ENCODE peak calls at places on chromosomes 3 and 15, in five cellular contexts. H, Y, V, W and L are unnamed samples.

GRCh38 chr3:161489390-161489789 is 7.2 kb upstream of the OTOL1 start:
- DNase-seq in V (no peak), H (no peak), W (no peak), Y (no peak), L (no peak)

GRCh38 chr15:68818671-68819450 is 1.8 kb downstream of the ANP32A start:
- DNase-seq in V (no peak), Y (peak), W (peak), H (peak), L (peak)

GRCh38 chr15:98904466-98905048 is 103.0 kb downstream of the PGPEP1L start:
- DNase-seq in V (no peak), W (no peak), Y (no peak), H (peak), L (no peak)

GRCh38 chr3:17041009-17041408 is 156.3 kb downstream of the PLCL2 start:
- DNase-seq in V (no peak), H (no peak), W (no peak), Y (no peak), L (no peak)

GRCh38 chr15:36208868-36209582 is 370.4 kb upstream of the CDIN1 start:
- DNase-seq in Y (no peak), W (no peak), V (no peak), H (no peak), L (no peak)

GRCh38 chr3:2896281-2896967 is 213.8 kb downstream of the IL5RA start:
- DNase-seq in V (no peak), W (no peak), H (no peak), Y (no peak), L (no peak)

GRCh38 chr3:173552526-173552925 is 155.0 kb downstream of the NLGN1 start:
- DNase-seq in W (no peak), V (no peak), H (no peak), Y (no peak), L (no peak)

GRCh38 chr15:98889930-98890695 is 117.5 kb downstream of the PGPEP1L start:
- DNase-seq in V (no peak), Y (no peak), H (no peak), W (no peak), L (no peak)

GRCh38 chr3:173045770-173046382 is 95.2 kb downstream of the SPATA16 start:
- DNase-seq in V (no peak), W (no peak), H (no peak), Y (no peak), L (no peak)

GRCh38 chr15:43463542-43463941 is 29.4 kb downstream of the TP53BP1 start:
- DNase-seq in H (no peak), Y (no peak), V (no peak), W (no peak), L (no peak)

GRCh38 chr15:88535100-88535499 is 11.4 kb downstream of the DET1 start:
- DNase-seq in W (no peak), Y (no peak), V (no peak), H (no peak), L (no peak)

GRCh38 chr3:190533511-190534282 is 19.8 kb downstream of the IL1RAP start:
- DNase-seq in Y (peak), H (peak), V (no peak), W (no peak), L (no peak)

GRCh38 chr3:151101270-151101954 is 15.9 kb downstream of the MED12L start:
- DNase-seq in Y (no peak), V (no peak), W (no peak), H (no peak), L (no peak)

GRCh38 chr3:154334973-154335420 is 10.7 kb upstream of the DHX36 start:
- DNase-seq in W (no peak), V (no peak), H (peak), Y (no peak), L (no peak)

GRCh38 chr3:123371859-123372767 is 76.8 kb downstream of the ADCY5 start:
- DNase-seq in W (no peak), Y (no peak), H (no peak), V (no peak), L (no peak)

GRCh38 chr3:48564022-48564421 is 441 bp upstream of the UCN2 start:
- DNase-seq in V (peak), W (no peak), H (no peak), Y (no peak), L (peak)

GRCh38 chr3:12679468-12679867 is 15.6 kb upstream of the RAF1 start:
- DNase-seq in V (no peak), Y (no peak), W (no peak), H (no peak), L (no peak)

GRCh38 chr3:136955813-136956212 is 2.0 kb upstream of the IL20RB start:
- DNase-seq in V (no peak), Y (no peak), W (no peak), H (peak), L (no peak)

GRCh38 chr15:55638764-55639163 is 50.6 kb upstream of the PYGO1 start:
- DNase-seq in Y (no peak), W (no peak), V (no peak), H (no peak), L (no peak)

GRCh38 chr3:152100491-152101086 is 168.1 kb upstream of the MBNL1 start:
- DNase-seq in W (no peak), V (no peak), H (peak), Y (no peak), L (no peak)

GRCh38 chr15:100209204-100209603 is 132.6 kb downstream of the ADAMTS17 start:
- DNase-seq in W (no peak), H (no peak), V (no peak), Y (no peak), L (no peak)

GRCh38 chr3:80307844-80308243 is 540.0 kb upstream of the ROBO1 start:
- DNase-seq in H (no peak), W (no peak), Y (no peak), V (no peak), L (no peak)

GRCh38 chr15:88232771-88233170 is 23.8 kb downstream of the NTRK3 start:
- DNase-seq in W (no peak), V (no peak), H (no peak), Y (no peak), L (no peak)

GRCh38 chr15:76195506-76196285 is 115.6 kb downstream of the ETFA start:
- DNase-seq in W (no peak), V (no peak), Y (no peak), H (no peak), L (no peak)

GRCh38 chr15:34437687-34438086 is at the start of gene GOLGA8A:
- DNase-seq in V (peak), W (peak), H (peak), Y (peak), L (peak)

GRCh38 chr3:13580256-13581023 is 31.5 kb downstream of the FBLN2 start:
- DNase-seq in H (no peak), V (no peak), Y (peak), W (no peak), L (no peak)

GRCh38 chr15:84886984-84887299 is 2.5 kb downstream of the SLC28A1 start:
- DNase-seq in V (no peak), H (no peak), Y (no peak), W (no peak), L (no peak)

GRCh38 chr15:56815247-56815646 is 81.9 kb upstream of the ZNF280D start:
- DNase-seq in W (peak), V (no peak), H (peak), Y (no peak), L (no peak)

GRCh38 chr3:122533931-122534334 is 19.2 kb upstream of the KPNA1 start:
- DNase-seq in V (peak), H (no peak), W (peak), Y (no peak), L (no peak)

GRCh38 chr3:52461874-52462273 is 6.5 kb downstream of the NISCH start:
- DNase-seq in Y (no peak), V (no peak), H (no peak), W (no peak), L (no peak)

GRCh38 chr3:101148001-101148400 is 154.8 kb upstream of the ABI3BP start:
- DNase-seq in H (no peak), Y (no peak), W (no peak), V (no peak), L (no peak)

GRCh38 chr15:50065264-50065663 is 53.8 kb downstream of the ATP8B4 start:
- DNase-seq in Y (no peak), V (no peak), H (no peak), W (peak), L (no peak)

GRCh38 chr3:59212128-59212764 is 162.4 kb upstream of the CFAP20DC start:
- DNase-seq in W (no peak), Y (no peak), V (no peak), H (peak), L (no peak)